ENCODE peak calls at places on chromosomes 13 and 19, in eight cellular contexts. One of them, this sample, is unnamed.

GRCh38 chr19:5354403-5354802 is 13.8 kb upstream of the PTPRS start:
- DNase-seq in nephron progenitor cell: peak; percentile 35
- DNase-seq in trophoblast cell: peak; percentile 33
- DNase-seq in M059J: peak; percentile 26
- DNase-seq in stimulated activated CD8-positive, alpha-beta memory T cell treated with anti-CD3 and anti-CD28 coated beads, Interleukin-15, amount 100 ng/mL, for 1 hour: no peak
- DNase-seq in NCI-H69: peak; percentile 43
- DNase-seq in activated effector memory CD4-positive, alpha-beta T cell treated with Interleukin-2 at 50 U/mL for 16 hours: no peak
- DNase-seq in NCI-H2081: no peak
- DNase-seq in this sample: no peak

GRCh38 chr13:44818428-44818827 is 170.8 kb downstream of the NUFIP1 start:
- DNase-seq in nephron progenitor cell: no peak
- DNase-seq in trophoblast cell: peak; percentile 73
- DNase-seq in M059J: peak; percentile 40
- DNase-seq in stimulated activated CD8-positive, alpha-beta memory T cell treated with anti-CD3 and anti-CD28 coated beads, Interleukin-15, amount 100 ng/mL, for 1 hour: no peak
- DNase-seq in NCI-H69: peak; percentile 74
- DNase-seq in activated effector memory CD4-positive, alpha-beta T cell treated with Interleukin-2 at 50 U/mL for 16 hours: no peak
- DNase-seq in NCI-H2081: no peak
- DNase-seq in this sample: no peak

GRCh38 chr19:33811246-33811645 is 14.6 kb downstream of the KCTD15 start:
- DNase-seq in nephron progenitor cell: no peak
- DNase-seq in trophoblast cell: no peak
- DNase-seq in M059J: no peak
- DNase-seq in stimulated activated CD8-positive, alpha-beta memory T cell treated with anti-CD3 and anti-CD28 coated beads, Interleukin-15, amount 100 ng/mL, for 1 hour: no peak
- DNase-seq in NCI-H69: no peak
- DNase-seq in activated effector memory CD4-positive, alpha-beta T cell treated with Interleukin-2 at 50 U/mL for 16 hours: no peak
- DNase-seq in NCI-H2081: no peak
- DNase-seq in this sample: no peak

GRCh38 chr13:20124303-20124702 is 36.5 kb downstream of the GJA3 start:
- DNase-seq in nephron progenitor cell: no peak
- DNase-seq in trophoblast cell: no peak
- DNase-seq in M059J: no peak
- DNase-seq in stimulated activated CD8-positive, alpha-beta memory T cell treated with anti-CD3 and anti-CD28 coated beads, Interleukin-15, amount 100 ng/mL, for 1 hour: no peak
- DNase-seq in NCI-H69: no peak
- DNase-seq in activated effector memory CD4-positive, alpha-beta T cell treated with Interleukin-2 at 50 U/mL for 16 hours: no peak
- DNase-seq in NCI-H2081: no peak
- DNase-seq in this sample: no peak

GRCh38 chr19:45066921-45067661 is 9.2 kb downstream of the ZNF296 start:
- DNase-seq in nephron progenitor cell: no peak
- DNase-seq in trophoblast cell: peak; percentile 88
- DNase-seq in M059J: no peak
- DNase-seq in stimulated activated CD8-positive, alpha-beta memory T cell treated with anti-CD3 and anti-CD28 coated beads, Interleukin-15, amount 100 ng/mL, for 1 hour: no peak
- DNase-seq in NCI-H69: no peak
- DNase-seq in activated effector memory CD4-positive, alpha-beta T cell treated with Interleukin-2 at 50 U/mL for 16 hours: no peak
- DNase-seq in NCI-H2081: no peak
- DNase-seq in this sample: peak; percentile 44

GRCh38 chr13:95745752-95746151 is 68.8 kb downstream of the DNAJC3 start:
- DNase-seq in nephron progenitor cell: no peak
- DNase-seq in trophoblast cell: no peak
- DNase-seq in M059J: no peak
- DNase-seq in stimulated activated CD8-positive, alpha-beta memory T cell treated with anti-CD3 and anti-CD28 coated beads, Interleukin-15, amount 100 ng/mL, for 1 hour: no peak
- DNase-seq in NCI-H69: peak; percentile 11
- DNase-seq in activated effector memory CD4-positive, alpha-beta T cell treated with Interleukin-2 at 50 U/mL for 16 hours: no peak
- DNase-seq in NCI-H2081: no peak
- DNase-seq in this sample: no peak

GRCh38 chr19:49213791-49214190 is 56.2 kb downstream of the TRPM4 start:
- DNase-seq in nephron progenitor cell: no peak
- DNase-seq in trophoblast cell: no peak
- DNase-seq in M059J: no peak
- DNase-seq in stimulated activated CD8-positive, alpha-beta memory T cell treated with anti-CD3 and anti-CD28 coated beads, Interleukin-15, amount 100 ng/mL, for 1 hour: no peak
- DNase-seq in NCI-H69: no peak
- DNase-seq in activated effector memory CD4-positive, alpha-beta T cell treated with Interleukin-2 at 50 U/mL for 16 hours: no peak
- DNase-seq in NCI-H2081: no peak
- DNase-seq in this sample: no peak

GRCh38 chr13:23433171-23434153 is at the start of gene SACS:
- DNase-seq in nephron progenitor cell: peak; percentile 48
- DNase-seq in trophoblast cell: no peak
- DNase-seq in M059J: peak; percentile 78
- DNase-seq in stimulated activated CD8-positive, alpha-beta memory T cell treated with anti-CD3 and anti-CD28 coated beads, Interleukin-15, amount 100 ng/mL, for 1 hour: no peak
- DNase-seq in NCI-H69: peak; percentile 68
- DNase-seq in activated effector memory CD4-positive, alpha-beta T cell treated with Interleukin-2 at 50 U/mL for 16 hours: no peak
- DNase-seq in NCI-H2081: peak; percentile 46
- DNase-seq in this sample: no peak

GRCh38 chr13:59960683-59961082 is 203.0 kb downstream of the DIAPH3 start:
- DNase-seq in nephron progenitor cell: no peak
- DNase-seq in trophoblast cell: no peak
- DNase-seq in M059J: no peak
- DNase-seq in stimulated activated CD8-positive, alpha-beta memory T cell treated with anti-CD3 and anti-CD28 coated beads, Interleukin-15, amount 100 ng/mL, for 1 hour: no peak
- DNase-seq in NCI-H69: no peak
- DNase-seq in activated effector memory CD4-positive, alpha-beta T cell treated with Interleukin-2 at 50 U/mL for 16 hours: no peak
- DNase-seq in NCI-H2081: no peak
- DNase-seq in this sample: no peak

GRCh38 chr13:112730157-112730671 is 40.4 kb downstream of the ATP11A start:
- DNase-seq in nephron progenitor cell: no peak
- DNase-seq in trophoblast cell: no peak
- DNase-seq in M059J: no peak
- DNase-seq in stimulated activated CD8-positive, alpha-beta memory T cell treated with anti-CD3 and anti-CD28 coated beads, Interleukin-15, amount 100 ng/mL, for 1 hour: no peak
- DNase-seq in NCI-H69: no peak
- DNase-seq in activated effector memory CD4-positive, alpha-beta T cell treated with Interleukin-2 at 50 U/mL for 16 hours: no peak
- DNase-seq in NCI-H2081: no peak
- DNase-seq in this sample: no peak

GRCh38 chr13:58919551-58919950 is 1244.2 kb downstream of the DIAPH3 start:
- DNase-seq in nephron progenitor cell: peak; percentile 2
- DNase-seq in trophoblast cell: no peak
- DNase-seq in M059J: peak; percentile 16
- DNase-seq in stimulated activated CD8-positive, alpha-beta memory T cell treated with anti-CD3 and anti-CD28 coated beads, Interleukin-15, amount 100 ng/mL, for 1 hour: no peak
- DNase-seq in NCI-H69: no peak
- DNase-seq in activated effector memory CD4-positive, alpha-beta T cell treated with Interleukin-2 at 50 U/mL for 16 hours: no peak
- DNase-seq in NCI-H2081: no peak
- DNase-seq in this sample: no peak

GRCh38 chr13:27967736-27968315 is 1.3 kb downstream of the CDX2 start:
- DNase-seq in nephron progenitor cell: peak; percentile 54
- DNase-seq in trophoblast cell: no peak
- DNase-seq in M059J: no peak
- DNase-seq in stimulated activated CD8-positive, alpha-beta memory T cell treated with anti-CD3 and anti-CD28 coated beads, Interleukin-15, amount 100 ng/mL, for 1 hour: no peak
- DNase-seq in NCI-H69: no peak
- DNase-seq in activated effector memory CD4-positive, alpha-beta T cell treated with Interleukin-2 at 50 U/mL for 16 hours: no peak
- DNase-seq in NCI-H2081: no peak
- DNase-seq in this sample: no peak

GRCh38 chr19:33399745-33400681 is 26.5 kb downstream of the CEBPG start:
- DNase-seq in nephron progenitor cell: no peak
- DNase-seq in trophoblast cell: no peak
- DNase-seq in M059J: no peak
- DNase-seq in stimulated activated CD8-positive, alpha-beta memory T cell treated with anti-CD3 and anti-CD28 coated beads, Interleukin-15, amount 100 ng/mL, for 1 hour: no peak
- DNase-seq in NCI-H69: no peak
- DNase-seq in activated effector memory CD4-positive, alpha-beta T cell treated with Interleukin-2 at 50 U/mL for 16 hours: no peak
- DNase-seq in NCI-H2081: no peak
- DNase-seq in this sample: peak; percentile 37

GRCh38 chr19:13983213-13983889 is 22.8 kb downstream of the RFX1 start:
- DNase-seq in nephron progenitor cell: no peak
- DNase-seq in trophoblast cell: no peak
- DNase-seq in M059J: no peak
- DNase-seq in stimulated activated CD8-positive, alpha-beta memory T cell treated with anti-CD3 and anti-CD28 coated beads, Interleukin-15, amount 100 ng/mL, for 1 hour: no peak
- DNase-seq in NCI-H69: peak; percentile 95
- DNase-seq in activated effector memory CD4-positive, alpha-beta T cell treated with Interleukin-2 at 50 U/mL for 16 hours: peak; percentile 33
- DNase-seq in NCI-H2081: peak; percentile 71
- DNase-seq in this sample: no peak

GRCh38 chr13:26562538-26562890 is 5.0 kb downstream of the WASF3 start:
- DNase-seq in nephron progenitor cell: no peak
- DNase-seq in trophoblast cell: no peak
- DNase-seq in M059J: peak; percentile 66
- DNase-seq in stimulated activated CD8-positive, alpha-beta memory T cell treated with anti-CD3 and anti-CD28 coated beads, Interleukin-15, amount 100 ng/mL, for 1 hour: no peak
- DNase-seq in NCI-H69: no peak
- DNase-seq in activated effector memory CD4-positive, alpha-beta T cell treated with Interleukin-2 at 50 U/mL for 16 hours: no peak
- DNase-seq in NCI-H2081: no peak
- DNase-seq in this sample: no peak

GRCh38 chr13:40568672-40569350 is 97.6 kb downstream of the FOXO1 start:
- DNase-seq in nephron progenitor cell: no peak
- DNase-seq in trophoblast cell: no peak
- DNase-seq in M059J: no peak
- DNase-seq in stimulated activated CD8-positive, alpha-beta memory T cell treated with anti-CD3 and anti-CD28 coated beads, Interleukin-15, amount 100 ng/mL, for 1 hour: no peak
- DNase-seq in NCI-H69: no peak
- DNase-seq in activated effector memory CD4-positive, alpha-beta T cell treated with Interleukin-2 at 50 U/mL for 16 hours: no peak
- DNase-seq in NCI-H2081: no peak
- DNase-seq in this sample: no peak

GRCh38 chr13:45807520-45808099 is 43.9 kb downstream of the SIAH3 start:
- DNase-seq in nephron progenitor cell: no peak
- DNase-seq in trophoblast cell: peak; percentile 14
- DNase-seq in M059J: peak; percentile 58
- DNase-seq in stimulated activated CD8-positive, alpha-beta memory T cell treated with anti-CD3 and anti-CD28 coated beads, Interleukin-15, amount 100 ng/mL, for 1 hour: no peak
- DNase-seq in NCI-H69: peak; percentile 39
- DNase-seq in activated effector memory CD4-positive, alpha-beta T cell treated with Interleukin-2 at 50 U/mL for 16 hours: no peak
- DNase-seq in NCI-H2081: no peak
- DNase-seq in this sample: no peak

GRCh38 chr13:113591750-113592149 is 7.2 kb downstream of the TFDP1 start:
- DNase-seq in nephron progenitor cell: no peak
- DNase-seq in trophoblast cell: no peak
- DNase-seq in M059J: no peak
- DNase-seq in stimulated activated CD8-positive, alpha-beta memory T cell treated with anti-CD3 and anti-CD28 coated beads, Interleukin-15, amount 100 ng/mL, for 1 hour: no peak
- DNase-seq in NCI-H69: no peak
- DNase-seq in activated effector memory CD4-positive, alpha-beta T cell treated with Interleukin-2 at 50 U/mL for 16 hours: no peak
- DNase-seq in NCI-H2081: no peak
- DNase-seq in this sample: no peak